ENCODE peak calls at places on chromosomes 13 and 19, in nine cellular contexts. N is breast epithelium, A is transverse colon, O is suprapubic skin, X is GM23338, W is HL-60, G is Panc1, T is esophagus muscularis mucosa, C is HCT116. E is an unnamed sample.
A peak's percentile ranks its signal among the peaks of the same experiment; 100 is the strongest.

GRCh38 chr19:48573163-48573505 is 21.2 kb downstream of the SULT2B1 start:
- DNase-seq in G (no peak), T (no peak), X (no peak), A (no peak), C (no peak), O (no peak), W (no peak), N (peak; percentile 62), E (no peak)

GRCh38 chr19:10421981-10422461 is 1.7 kb downstream of the PDE4A start:
- DNase-seq in T (no peak), X (no peak), G (no peak), C (no peak), O (no peak), W (no peak), A (no peak), N (no peak), E (no peak)

GRCh38 chr13:53466576-53466975 is 438.0 kb downstream of the OLFM4 start:
- DNase-seq in A (no peak), O (no peak), W (no peak), G (no peak), X (no peak), C (no peak), N (no peak), T (no peak), E (no peak)

GRCh38 chr19:49355890-49356289 is 6.3 kb downstream of the TEAD2 start:
- DNase-seq in G (no peak), T (no peak), A (no peak), C (no peak), W (peak; percentile 66), N (no peak), O (no peak), X (no peak), E (no peak)

GRCh38 chr13:96041326-96042092 is 11.7 kb downstream of the UGGT2 start:
- DNase-seq in A (no peak), W (no peak), T (no peak), G (no peak), N (no peak), C (no peak), X (no peak), O (no peak), E (no peak)

GRCh38 chr19:6677924-6678689 is 8.1 kb upstream of the TNFSF14 start:
- DNase-seq in G (no peak), A (no peak), O (no peak), W (no peak), T (no peak), C (no peak), X (peak; percentile 84), N (no peak), E (no peak)

GRCh38 chr19:5953034-5953589 is 24.8 kb downstream of the RANBP3 start:
- DNase-seq in C (no peak), G (no peak), N (no peak), O (no peak), W (no peak), T (no peak), X (no peak), A (no peak), E (no peak)

GRCh38 chr13:43325636-43326035 is 302.2 kb downstream of the DNAJC15 start:
- DNase-seq in G (no peak), T (no peak), C (no peak), W (no peak), N (no peak), X (no peak), A (no peak), O (no peak), E (no peak)

GRCh38 chr19:15124572-15125231 is 17.5 kb downstream of the SYDE1 start:
- DNase-seq in G (no peak), T (no peak), O (no peak), W (peak; percentile 26), A (peak; percentile 76), N (no peak), C (no peak), X (peak; percentile 87), E (no peak)

GRCh38 chr13:94056362-94056990 is 423.0 kb downstream of the DCT start:
- DNase-seq in A (no peak), N (no peak), O (no peak), W (no peak), T (no peak), G (no peak), C (no peak), X (no peak), E (no peak)

GRCh38 chr13:41613984-41614581 is 156.7 kb downstream of the RGCC start:
- DNase-seq in X (no peak), C (peak; percentile 23), T (no peak), W (no peak), G (no peak), A (no peak), O (no peak), N (no peak), E (no peak)

GRCh38 chr13:75550159-75550567 is 572 bp downstream of the UCHL3 start:
- DNase-seq in N (no peak), W (no peak), A (peak; percentile 41), C (peak; percentile 56), X (peak; percentile 23), O (no peak), G (no peak), T (no peak), E (no peak)

GRCh38 chr13:107329991-107330390 is 762.1 kb upstream of the ARGLU1 start:
- DNase-seq in G (no peak), N (no peak), O (no peak), W (no peak), C (no peak), A (no peak), T (no peak), X (no peak), E (no peak)

GRCh38 chr13:70932511-70932910 is 824.3 kb upstream of the KLHL1 start:
- DNase-seq in O (no peak), C (no peak), W (no peak), A (no peak), G (no peak), N (no peak), X (no peak), T (no peak), E (no peak)

GRCh38 chr19:3849092-3849491 is 19.7 kb downstream of the ZFR2 start:
- DNase-seq in X (peak; percentile 84), G (no peak), T (no peak), W (peak; percentile 14), C (peak; percentile 65), N (no peak), O (no peak), A (peak; percentile 22), E (no peak)

GRCh38 chr19:50425581-50425980 is 6.8 kb downstream of the SPIB start:
- DNase-seq in W (no peak), T (no peak), G (no peak), N (no peak), X (no peak), C (no peak), O (no peak), A (no peak), E (no peak)

DNA sequence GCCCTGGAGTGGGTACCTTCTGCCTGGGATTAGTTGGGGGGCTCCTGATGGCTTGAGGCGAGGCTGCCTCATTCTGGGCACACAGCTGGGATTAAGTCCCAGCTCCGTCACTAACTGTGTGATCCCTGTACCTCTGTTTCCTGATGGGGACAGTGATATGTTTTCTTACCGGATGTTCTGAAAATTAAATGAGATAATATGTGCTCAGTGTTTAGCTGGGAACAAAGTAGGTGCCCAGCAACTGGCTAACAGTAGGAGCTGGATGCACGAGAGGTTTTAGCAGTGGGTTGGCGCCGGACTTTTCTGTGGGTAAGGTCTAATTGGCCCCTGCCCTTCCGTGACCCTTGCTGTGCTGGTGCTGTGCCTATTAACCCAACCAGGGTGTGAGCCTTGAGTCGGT is 203.4 kb downstream of the URI1 start:
- DNase-seq in C (no peak), W (no peak), N (no peak), A (no peak), G (no peak), X (no peak), T (no peak), O (no peak), E (no peak)
- H3K27ac ChIP-seq in C (no peak overlapping the region), W (no peak overlapping the region), N (no peak overlapping the region), A (no peak overlapping the region), G (no peak overlapping the region), X (no peak overlapping the region), T (no peak overlapping the region), O (no peak overlapping the region), E (no peak overlapping the region)

GRCh38 chr19:35154535-35155406 is at the start of gene FXYD5:
- DNase-seq in N (peak; percentile 72), C (no peak), X (peak; percentile 86), A (peak; percentile 77), O (peak; percentile 88), T (no peak), G (no peak), W (peak; percentile 86), E (no peak)
- TF ChIP-seq POLR2AphosphoS5 in N (no peak), C (peak; percentile 81), X (peak; percentile 72), A (no peak), O (no peak), T (no peak), G (no peak), W (peak; percentile 43), E (no peak)

DNA sequence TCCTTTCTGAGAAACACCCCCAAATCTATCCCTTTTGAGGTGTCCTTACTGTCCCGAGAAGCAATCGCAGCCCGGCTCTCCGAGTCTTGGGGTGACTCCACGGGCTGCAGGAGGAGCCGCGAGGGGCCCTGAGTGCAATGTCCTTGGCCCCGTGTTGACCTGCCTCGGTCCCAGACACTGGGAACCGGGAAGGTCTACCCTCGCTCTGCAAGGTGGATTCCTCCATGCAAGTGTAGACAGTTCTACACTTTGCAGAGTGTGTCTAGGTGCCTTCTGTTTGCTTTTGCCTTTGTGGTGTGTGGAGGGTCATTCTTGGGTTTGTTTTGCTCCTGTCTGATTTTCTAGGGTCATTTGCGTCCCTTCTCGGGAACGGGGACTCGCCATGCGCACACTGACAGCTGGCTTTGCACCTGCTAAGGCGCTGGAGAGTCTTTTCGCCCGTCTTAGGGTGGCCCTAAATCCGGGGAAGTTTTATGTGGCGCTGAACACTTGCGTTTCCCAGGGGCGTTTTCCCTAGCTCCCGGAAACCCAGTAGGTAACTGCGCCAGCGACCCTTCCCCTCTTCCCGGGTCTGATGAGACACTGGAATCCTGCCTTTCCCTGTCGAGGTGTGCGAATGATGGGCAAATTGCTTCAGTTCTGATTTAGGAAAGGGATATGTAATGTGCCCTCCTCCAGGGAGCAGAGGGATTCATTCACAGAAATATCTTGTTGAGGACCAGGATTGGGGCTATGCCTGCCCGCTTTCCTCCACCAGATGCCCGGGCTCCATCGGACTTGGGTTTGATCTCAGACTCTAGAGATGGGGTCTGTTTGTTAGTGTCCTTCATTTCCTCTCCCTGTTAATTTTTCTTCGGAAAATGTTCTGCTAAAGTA is 755 bp downstream of the SERTM1 start:
- DNase-seq in W (no peak), T (no peak), O (no peak), N (no peak), X (peak; percentile 45), A (no peak), G (no peak), C (no peak), E (no peak)
- H3K4me3 ChIP-seq in W (no peak overlapping the region), T (no peak overlapping the region), O (peak overlapping the region; percentile 40), N (peak overlapping the region; percentile 36), X (peak overlapping the region; percentile 88), A (no peak overlapping the region), G (no peak overlapping the region), C (no peak overlapping the region), E (peak overlapping the region; percentile 77)

DNA sequence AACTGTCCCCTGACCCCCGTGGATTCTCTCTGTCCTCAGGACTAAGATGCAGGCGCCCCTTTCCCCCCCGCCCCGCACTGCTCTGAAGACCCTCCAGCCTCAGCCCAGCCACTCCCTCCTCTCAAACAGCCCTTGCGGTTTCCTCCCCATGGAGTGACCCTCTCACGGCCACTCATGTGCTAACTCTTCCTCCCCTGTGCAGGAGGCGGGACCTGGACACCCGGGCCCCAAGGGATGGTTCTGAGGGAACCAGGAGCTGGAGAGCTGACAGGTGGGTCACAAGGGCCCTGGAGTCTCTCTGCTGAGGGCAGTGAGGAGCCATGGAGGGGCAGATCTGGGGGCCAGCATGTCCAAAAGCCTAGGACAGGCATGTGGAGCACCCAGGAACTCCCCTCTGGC is 1.9 kb downstream of the ISOC2 start:
- DNase-seq in T (no peak), A (no peak), W (no peak), O (no peak), X (no peak), C (no peak), G (no peak), N (no peak), E (no peak)
- H3K27ac ChIP-seq in T (peak overlapping the region; percentile 96), A (peak overlapping the region; percentile 91), W (no peak overlapping the region), O (no peak overlapping the region), X (no peak overlapping the region), C (no peak overlapping the region), G (peak overlapping the region; percentile 12), N (peak overlapping the region; percentile 95), E (peak overlapping the region; percentile 78)